ENCODE peak calls at places on chromosomes 11 and 22, in ten cellular contexts. E, K, D, T, Q, L, P, M, O and C are unnamed samples.
A peak's percentile ranks its signal among the peaks of the same experiment; 100 is the strongest.

GRCh38 chr22:49738566-49738965 is 89.1 kb downstream of the BRD1 start:
- DNase-seq in E (no peak), T (no peak), K (no peak), D (no peak), L (no peak), M (no peak), Q (no peak), P (no peak), O (no peak), C (no peak)

GRCh38 chr11:45444796-45445195 is 158.7 kb upstream of the SYT13 start:
- DNase-seq in T (no peak), K (peak; percentile 60), D (no peak), O (no peak), P (no peak), M (no peak), Q (peak; percentile 18), E (no peak), L (no peak), C (no peak)

GRCh38 chr22:50479686-50480085 is 1.7 kb upstream of the ADM2 start:
- DNase-seq in L (no peak), P (no peak), K (no peak), M (no peak), O (no peak), T (no peak), Q (no peak), D (no peak), E (no peak), C (no peak)

GRCh38 chr22:44576311-44577260 is 78.6 kb upstream of the RTL6 start:
- DNase-seq in K (no peak), Q (no peak), L (no peak), E (peak; percentile 9), P (no peak), D (no peak), O (no peak), M (no peak), T (no peak), C (no peak)

GRCh38 chr11:3959015-3959917 is 103.8 kb downstream of the STIM1 start:
- DNase-seq in L (no peak), D (no peak), T (no peak), M (peak; percentile 63), K (peak; percentile 79), P (peak; percentile 42), E (no peak), O (peak; percentile 17), Q (peak; percentile 80), C (no peak)

GRCh38 chr11:17991799-17992433 is 20.9 kb downstream of the SERGEF start:
- DNase-seq in L (peak; percentile 33), Q (peak; percentile 28), P (peak; percentile 76), E (peak; percentile 63), O (peak; percentile 65), K (peak; percentile 31), M (no peak), T (peak; percentile 21), D (peak; percentile 66), C (no peak)

GRCh38 chr11:19512621-19513020 is 200.0 kb upstream of the NAV2 start:
- DNase-seq in T (no peak), L (no peak), D (no peak), P (no peak), Q (no peak), E (no peak), O (no peak), K (no peak), M (no peak), C (no peak)

GRCh38 chr22:30968015-30968923 is at the start of gene MORC2:
- DNase-seq in L (no peak), K (peak; percentile 57), P (peak; percentile 69), E (peak; percentile 74), O (no peak), M (peak; percentile 1), Q (no peak), T (peak; percentile 27), D (no peak), C (no peak)

GRCh38 chr22:29842172-29842571 is 4.1 kb upstream of the ASCC2 start:
- DNase-seq in Q (no peak), M (no peak), O (no peak), T (no peak), P (no peak), K (no peak), D (no peak), L (no peak), E (no peak), C (no peak)

GRCh38 chr11:115284766-115285165 is 219.4 kb downstream of the CADM1 start:
- DNase-seq in P (no peak), T (no peak), K (peak; percentile 26), M (no peak), Q (no peak), L (no peak), E (no peak), D (no peak), O (no peak), C (no peak)

GRCh38 chr22:24442352-24442744 is 14.9 kb downstream of the ADORA2A start:
- DNase-seq in O (no peak), K (no peak), E (no peak), L (no peak), D (peak; percentile 36), M (no peak), P (no peak), Q (no peak), T (no peak), C (no peak)

GRCh38 chr11:71240865-71241691 is 11.3 kb downstream of the SHANK2 start:
- DNase-seq in L (no peak), O (peak; percentile 27), Q (peak; percentile 42), M (peak; percentile 59), P (peak; percentile 96), D (peak; percentile 12), T (no peak), K (peak; percentile 85), E (no peak), C (no peak)

GRCh38 chr22:50712341-50713007 is 25.5 kb upstream of the ACR start:
- DNase-seq in Q (no peak), D (no peak), K (no peak), O (no peak), P (no peak), M (no peak), T (no peak), L (no peak), E (no peak), C (no peak)

GRCh38 chr11:45262900-45263299 is 23.2 kb downstream of the SYT13 start:
- DNase-seq in T (peak; percentile 66), L (no peak), E (peak; percentile 42), D (no peak), K (no peak), M (no peak), O (no peak), P (no peak), Q (peak; percentile 30), C (no peak)

GRCh38 chr22:26656896-26657851 is at the start of gene MIAT:
- DNase-seq in L (peak; percentile 75), M (no peak), T (no peak), Q (no peak), O (no peak), K (no peak), E (peak; percentile 72), D (peak; percentile 84), P (no peak), C (no peak)

GRCh38 chr11:61577383-61578118 is 3.3 kb downstream of the SYT7 start:
- DNase-seq in E (peak; percentile 32), L (no peak), K (no peak), M (no peak), P (no peak), O (no peak), D (peak; percentile 84), T (no peak), Q (no peak), C (no peak)

GRCh38 chr22:49963647-49964026 is 3.1 kb downstream of the PIM3 start:
- DNase-seq in D (peak; percentile 10), M (no peak), E (no peak), P (no peak), L (no peak), T (no peak), O (no peak), Q (no peak), K (no peak), C (no peak)

GRCh38 chr22:50610581-50610980 is 10.0 kb downstream of the MAPK8IP2 start:
- DNase-seq in M (no peak), L (no peak), Q (no peak), O (no peak), P (no peak), E (no peak), K (no peak), T (no peak), D (peak; percentile 28), C (no peak)

GRCh38 chr22:17444204-17444504 is 74.9 kb downstream of the CECR2 start:
- DNase-seq in M (no peak), D (no peak), T (no peak), E (no peak), P (no peak), L (no peak), O (no peak), Q (no peak), K (no peak), C (no peak)

GRCh38 chr11:69153661-69154060 is 2.1 kb upstream of the SMIM38 start:
- DNase-seq in K (peak; percentile 70), P (no peak), M (no peak), E (no peak), L (no peak), Q (peak; percentile 15), D (no peak), O (no peak), T (no peak), C (no peak)

GRCh38 chr11:67288198-67288451 is 978 bp upstream of the ANKRD13D start:
- DNase-seq in E (no peak), P (no peak), T (no peak), M (no peak), D (no peak), O (no peak), Q (no peak), L (no peak), K (no peak), C (no peak)